ENCODE peak calls at places on chromosomes 7 and 10, in seven cellular contexts. B is activated T-helper 1 cell treated with anti-CD3 and anti-CD28 coated beads, Interleukin-12 subunit alpha, Interleukin-12 subunit beta, Interleukin-2, Interleukin-4 antibody, amounts not matched to agents 30 ng/mL and 10 ng/mL and 1 ng/mL, durations not matched to agents 14 hours and 24 hours and 36 hours; F is H7; X is activated CD8-positive, alpha-beta memory T cell treated with anti-CD3 and anti-CD28 coated beads, Interleukin-2, amount 10 ng/mL, durations not matched to agents 7 days and 5 days; C is activated CD4-positive, alpha-beta T cell treated with anti-CD3 and anti-CD28 coated beads, Interleukin-2, amount 50 U/mL, for 48 hours; S is tibial nerve; N is M059J. L is an unnamed sample.

GRCh38 chr10:20593649-20594048 is 303.5 kb downstream of the NEBL start:
- DNase-seq in B (no peak), F (no peak), X (no peak), C (no peak), S (no peak), N (peak; percentile 25), L (no peak)

GRCh38 chr10:49191349-49191748 is 3.2 kb upstream of the TMEM273 start:
- DNase-seq in B (no peak), F (no peak), X (no peak), C (no peak), S (no peak), N (no peak), L (no peak)

GRCh38 chr10:58436071-58436470 is 50.9 kb downstream of the TFAM start:
- DNase-seq in B (no peak), F (no peak), X (no peak), C (no peak), S (no peak), N (peak; percentile 93), L (no peak)

GRCh38 chr10:69789164-69789576 is 12.5 kb upstream of the COL13A1 start:
- DNase-seq in B (no peak), F (no peak), X (no peak), C (no peak), S (no peak), N (no peak), L (no peak)

GRCh38 chr10:114442115-114442630 is 37.9 kb upstream of the AFAP1L2 start:
- DNase-seq in B (no peak), F (no peak), X (no peak), C (no peak), S (no peak), N (no peak), L (no peak)

GRCh38 chr7:100489824-100490223 is 6.1 kb downstream of the NYAP1 start:
- DNase-seq in B (no peak), F (peak; percentile 99), X (peak; percentile 65), C (peak; percentile 39), S (no peak), N (peak; percentile 91), L (no peak)

GRCh38 chr7:100708395-100708794 is 2.5 kb downstream of the POP7 start:
- DNase-seq in B (no peak), F (peak; percentile 4), X (no peak), C (no peak), S (no peak), N (no peak), L (no peak)

GRCh38 chr7:23712368-23713284 is 2.6 kb downstream of the STK31 start:
- DNase-seq in B (no peak), F (peak; percentile 60), X (no peak), C (no peak), S (no peak), N (peak; percentile 74), L (no peak)

GRCh38 chr10:80471715-80472233 is 17.7 kb downstream of the TSPAN14 start:
- DNase-seq in B (no peak), F (no peak), X (peak; percentile 67), C (peak; percentile 74), S (no peak), N (peak; percentile 28), L (no peak)

GRCh38 chr7:28409716-28410627 is 2.3 kb upstream of the CREB5 start:
- DNase-seq in B (no peak), F (peak; percentile 72), X (no peak), C (no peak), S (peak; percentile 20), N (peak; percentile 53), L (peak; percentile 50)

GRCh38 chr7:129557686-129558481 is 53.6 kb upstream of the NRF1 start:
- DNase-seq in B (no peak), F (peak; percentile 78), X (no peak), C (no peak), S (no peak), N (no peak), L (no peak)

GRCh38 chr7:50304158-50304910 is at the start of gene IKZF1:
- DNase-seq in B (no peak), F (peak; percentile 78), X (peak; percentile 71), C (peak; percentile 80), S (peak; percentile 47), N (no peak), L (peak; percentile 63)

GRCh38 chr7:143429770-143430698 is 13.2 kb upstream of the TAS2R60 start:
- DNase-seq in B (no peak), F (no peak), X (no peak), C (no peak), S (no peak), N (no peak), L (no peak)

GRCh38 chr7:42671627-42672026 is 240.2 kb downstream of the C7orf25 start:
- DNase-seq in B (no peak), F (no peak), X (no peak), C (no peak), S (no peak), N (peak; percentile 64), L (no peak)

GRCh38 chr10:86937502-86938154 is 19.8 kb downstream of the MMRN2 start:
- DNase-seq in B (no peak), F (no peak), X (peak; percentile 27), C (no peak), S (no peak), N (no peak), L (no peak)

GRCh38 chr7:72793791-72794190 is 34.2 kb downstream of the TYW1B start:
- DNase-seq in B (no peak), F (no peak), X (no peak), C (no peak), S (no peak), N (no peak), L (no peak)

GRCh38 chr7:27194641-27195379 is 5.1 kb downstream of the HOXA13 start:
- DNase-seq in B (no peak), F (no peak), X (no peak), C (no peak), S (no peak), N (no peak), L (no peak)

GRCh38 chr10:17021661-17022060 is 108.0 kb downstream of the CUBN start:
- DNase-seq in B (no peak), F (peak; percentile 25), X (no peak), C (no peak), S (no peak), N (no peak), L (no peak)

GRCh38 chr10:23422003-23422411 is 16.9 kb upstream of the OTUD1 start:
- DNase-seq in B (no peak), F (no peak), X (no peak), C (no peak), S (no peak), N (peak; percentile 62), L (no peak)

GRCh38 chr10:94673614-94674321 is 9.8 kb upstream of the CYP2C18 start:
- DNase-seq in B (no peak), F (no peak), X (no peak), C (no peak), S (no peak), N (peak; percentile 12), L (no peak)

GRCh38 chr7:112020800-112021199 is 185.4 kb downstream of the DOCK4 start:
- DNase-seq in B (no peak), F (no peak), X (no peak), C (no peak), S (no peak), N (no peak), L (peak; percentile 8)

GRCh38 chr10:6136215-6137201 is 47.7 kb downstream of the RBM17 start:
- DNase-seq in B (peak; percentile 43), F (peak; percentile 84), X (peak; percentile 83), C (peak; percentile 81), S (no peak), N (peak; percentile 68), L (no peak)

GRCh38 chr10:131203456-131204357 is 107.8 kb downstream of the TCERG1L start:
- DNase-seq in B (no peak), F (no peak), X (no peak), C (no peak), S (no peak), N (no peak), L (no peak)

GRCh38 chr7:78749052-78749746 is 704.3 kb downstream of the MAGI2 start:
- DNase-seq in B (no peak), F (no peak), X (no peak), C (no peak), S (no peak), N (no peak), L (no peak)

GRCh38 chr10:31142026-31142425 is 110.4 kb upstream of the ZNF438 start:
- DNase-seq in B (no peak), F (no peak), X (no peak), C (no peak), S (no peak), N (peak; percentile 90), L (no peak)

GRCh38 chr10:122077311-122077875 is 88.4 kb downstream of the TACC2 start:
- DNase-seq in B (no peak), F (no peak), X (no peak), C (no peak), S (no peak), N (no peak), L (no peak)

GRCh38 chr7:84256481-84256880 is 61.9 kb upstream of the SEMA3A start:
- DNase-seq in B (no peak), F (no peak), X (no peak), C (no peak), S (no peak), N (no peak), L (no peak)

GRCh38 chr10:43978091-43978490 is 329.4 kb upstream of the ZNF32 start:
- DNase-seq in B (no peak), F (no peak), X (no peak), C (no peak), S (no peak), N (no peak), L (no peak)